ENCODE peak calls at places on chromosomes 2 and 18, in seven cellular contexts. I is H4, H is endothelial cell, O is AG04450, J is activated gamma-delta T cell, T is breast epithelium, B is substantia nigra. M is an unnamed sample.

GRCh38 chr2:71720596-71721361 is 267.4 kb downstream of the DYSF start:
- DNase-seq in I (no peak), B (no peak), O (no peak), J (no peak), H (no peak), T (no peak), M (no peak)

GRCh38 chr2:109020217-109020637 is 31.2 kb upstream of the EDAR start:
- DNase-seq in I (no peak), H (no peak), T (no peak), B (no peak), J (no peak), O (no peak), M (peak; percentile 56)

GRCh38 chr2:42101641-42102605 is 54.1 kb downstream of the PKDCC start:
- DNase-seq in B (peak; percentile 64), O (peak; percentile 80), T (no peak), H (peak; percentile 32), I (no peak), J (peak; percentile 93), M (peak; percentile 69)

GRCh38 chr2:238507836-238508235 is 81.1 kb downstream of the ASB1 start:
- DNase-seq in H (no peak), O (no peak), T (peak; percentile 15), B (no peak), I (no peak), J (no peak), M (no peak)

GRCh38 chr2:171513719-171514160 is 8.5 kb upstream of the CYBRD1 start:
- DNase-seq in T (no peak), O (no peak), B (no peak), H (no peak), J (no peak), I (no peak), M (no peak)

GRCh38 chr2:85393836-85394235 is 16.3 kb downstream of the CAPG start:
- DNase-seq in H (no peak), B (peak; percentile 39), T (peak; percentile 39), O (no peak), I (no peak), J (no peak), M (no peak)

GRCh38 chr2:10514743-10515142 is 66.6 kb upstream of the ODC1 start:
- DNase-seq in T (no peak), H (no peak), O (peak; percentile 71), B (no peak), I (peak; percentile 18), J (no peak), M (peak; percentile 54)

GRCh38 chr18:9454061-9454703 is 21.1 kb upstream of the RALBP1 start:
- DNase-seq in B (no peak), O (no peak), J (no peak), H (no peak), I (no peak), T (no peak), M (no peak)

GRCh38 chr2:27306657-27307544 is 1.3 kb downstream of the UCN start:
- DNase-seq in I (no peak), J (no peak), B (no peak), O (no peak), T (no peak), H (no peak), M (no peak)

GRCh38 chr18:73283788-73284187 is 416.0 kb upstream of the NETO1 start:
- DNase-seq in B (no peak), T (no peak), I (peak; percentile 85), J (no peak), H (no peak), O (peak; percentile 36), M (peak; percentile 46)

GRCh38 chr2:2022941-2023586 is 278.7 kb upstream of the PXDN start:
- DNase-seq in O (no peak), B (no peak), I (no peak), H (no peak), T (no peak), J (no peak), M (no peak)

GRCh38 chr2:199659207-199659606 is 191.8 kb downstream of the FTCDNL1 start:
- DNase-seq in O (no peak), J (no peak), B (peak; percentile 8), H (peak; percentile 58), T (no peak), I (no peak), M (no peak)

GRCh38 chr18:55090566-55091187 is 131.4 kb upstream of the CCDC68 start:
- DNase-seq in H (no peak), B (no peak), T (no peak), O (no peak), I (no peak), J (no peak), M (no peak)

GRCh38 chr2:182064024-182064880 is 78.6 kb downstream of the PPP1R1C start:
- DNase-seq in O (no peak), I (no peak), J (no peak), B (no peak), T (no peak), H (no peak), M (no peak)

GRCh38 chr2:60819155-60819862 is 62.1 kb upstream of the REL start:
- DNase-seq in H (no peak), I (no peak), T (no peak), O (no peak), J (peak; percentile 59), B (no peak), M (no peak)

GRCh38 chr2:241569831-241570281 is 11.3 kb downstream of the BOK start:
- DNase-seq in T (no peak), O (no peak), B (no peak), H (no peak), I (no peak), J (no peak), M (no peak)

GRCh38 chr2:85994897-85995647 is 106.3 kb upstream of the ST3GAL5 start:
- DNase-seq in J (no peak), O (no peak), B (no peak), H (no peak), I (no peak), T (peak; percentile 43), M (no peak)

GRCh38 chr2:242024751-242025355 is 155.3 kb downstream of the RTP5 start:
- DNase-seq in B (no peak), I (no peak), O (no peak), J (no peak), T (peak; percentile 42), H (no peak), M (no peak)

GRCh38 chr2:201261471-201261870 is 1.1 kb downstream of the CASP8 start:
- DNase-seq in H (no peak), T (no peak), I (no peak), O (no peak), J (peak; percentile 26), B (no peak), M (no peak)

GRCh38 chr2:121489284-121489683 is 41.4 kb upstream of the RNU4ATAC start:
- DNase-seq in H (no peak), O (no peak), T (no peak), B (no peak), I (peak; percentile 61), J (no peak), M (no peak)

GRCh38 chr2:141341444-141341843 is 789.4 kb downstream of the LRP1B start:
- DNase-seq in J (no peak), O (peak; percentile 90), H (no peak), B (no peak), T (no peak), I (peak; percentile 55), M (peak; percentile 92)

M was measured in HFF-Myc.